ENCODE peak calls at places on chromosomes 2 and 18, in ten cellular contexts. F is NCI-H2029 treated with DMSO at 0.1 percent for 48 hours; E is uterus; V is brain microvascular endothelial cell; N is activated CD8-positive, alpha-beta T cell treated with anti-CD3 and anti-CD28 coated beads, Interleukin-2, amount 10 ng/mL, durations not matched to agents 7 days and 5 days; I is fibroblast of gingiva; R is skeletal muscle cell; U is SK-N-MC; G is stimulated activated CD4-positive, alpha-beta T cell treated with anti-CD3 and anti-CD28 coated beads, Interleukin-15, amount 100 ng/mL, for 1 hour; D is NCI-H1930. Q is an unnamed sample.

GRCh38 chr2:134705861-134706586 is 12.8 kb downstream of the TMEM163 start:
- DNase-seq in R (no peak), I (no peak), D (no peak), G (no peak), U (no peak), N (no peak), V (no peak), E (no peak), F (no peak), Q (no peak)

GRCh38 chr2:15694589-15694986 is 102.9 kb downstream of the DDX1 start:
- DNase-seq in V (no peak), U (no peak), F (no peak), R (no peak), D (no peak), I (no peak), N (no peak), G (no peak), E (no peak), Q (no peak)

GRCh38 chr2:46276652-46277051 is 20.6 kb upstream of the EPAS1 start:
- DNase-seq in U (no peak), G (no peak), F (no peak), I (no peak), D (no peak), E (no peak), R (no peak), V (peak), N (no peak), Q (no peak)

GRCh38 chr2:25844089-25844488 is 34.2 kb downstream of the ASXL2 start:
- DNase-seq in I (peak), R (no peak), U (no peak), D (no peak), N (no peak), E (no peak), F (no peak), G (no peak), V (peak), Q (no peak)

GRCh38 chr2:118310878-118311442 is 222.7 kb downstream of the INSIG2 start:
- DNase-seq in D (no peak), V (no peak), U (no peak), F (no peak), E (no peak), I (no peak), G (no peak), N (no peak), R (no peak), Q (no peak)

GRCh38 chr2:241483305-241483704 is 25.1 kb downstream of the STK25 start:
- DNase-seq in E (no peak), U (no peak), V (no peak), F (no peak), D (no peak), I (no peak), G (no peak), R (no peak), N (no peak), Q (no peak)

GRCh38 chr18:47250415-47251046 is 929 bp downstream of the SKOR2 start:
- DNase-seq in D (no peak), N (no peak), U (no peak), G (no peak), R (no peak), I (no peak), E (no peak), V (no peak), F (no peak), Q (no peak)

GRCh38 chr2:176669398-176670174 is 400.3 kb downstream of the MTX2 start:
- DNase-seq in V (no peak), F (no peak), G (no peak), E (no peak), D (no peak), N (no peak), R (no peak), I (no peak), U (no peak), Q (no peak)

GRCh38 chr2:64952896-64953482 is 36.2 kb upstream of the SLC1A4 start:
- DNase-seq in U (no peak), F (no peak), G (no peak), N (no peak), I (peak), E (no peak), V (peak), D (no peak), R (peak), Q (no peak)

GRCh38 chr2:55620123-55620779 is 2.8 kb upstream of the PPP4R3B start:
- DNase-seq in U (no peak), E (no peak), F (no peak), I (no peak), V (no peak), R (no peak), N (peak), D (no peak), G (no peak), Q (no peak)

GRCh38 chr2:67776276-67776675 is 286.5 kb downstream of the C1D start:
- DNase-seq in E (no peak), F (no peak), G (no peak), I (no peak), D (no peak), V (no peak), U (no peak), R (no peak), N (no peak), Q (no peak)

GRCh38 chr2:212299943-212300342 is 238.7 kb downstream of the ERBB4 start:
- DNase-seq in F (no peak), D (peak), E (no peak), G (no peak), V (no peak), I (no peak), R (no peak), N (no peak), U (no peak), Q (no peak)

GRCh38 chr2:224182498-224182897 is 143.4 kb upstream of the SERPINE2 start:
- DNase-seq in I (no peak), D (no peak), F (no peak), V (no peak), N (no peak), G (no peak), E (no peak), R (no peak), U (no peak), Q (no peak)

GRCh38 chr2:217798191-217798590 is 204.6 kb downstream of the TNS1 start:
- DNase-seq in E (no peak), V (no peak), U (no peak), R (no peak), F (no peak), I (no peak), D (no peak), N (peak), G (no peak), Q (no peak)

GRCh38 chr2:219570924-219571310 is 422 bp downstream of the OBSL1 start:
- DNase-seq in I (peak), R (no peak), E (no peak), N (no peak), V (no peak), G (no peak), F (no peak), D (no peak), U (no peak), Q (no peak)

GRCh38 chr2:126172785-126173184 is 483.2 kb upstream of the GYPC start:
- DNase-seq in F (no peak), G (no peak), V (no peak), I (no peak), N (no peak), D (no peak), R (no peak), E (no peak), U (no peak), Q (no peak)

GRCh38 chr2:226705133-226705886 is 94.3 kb downstream of the IRS1 start:
- DNase-seq in U (no peak), F (no peak), V (no peak), N (no peak), D (no peak), G (no peak), E (no peak), I (no peak), R (no peak), Q (no peak)

GRCh38 chr2:158457826-158458616 is 1.3 kb downstream of the PKP4 start:
- DNase-seq in U (no peak), D (peak), R (no peak), V (peak), E (peak), N (no peak), I (peak), F (no peak), G (peak), Q (peak)

GRCh38 chr2:239127513-239127912 is 273.3 kb downstream of the HDAC4 start:
- DNase-seq in I (no peak), R (no peak), N (no peak), U (no peak), F (no peak), G (no peak), D (no peak), E (no peak), V (no peak), Q (no peak)

GRCh38 chr2:109371481-109372170 is 242.1 kb downstream of the SEPTIN10 start:
- DNase-seq in V (no peak), F (no peak), E (peak), R (no peak), I (no peak), U (no peak), D (no peak), G (no peak), N (no peak), Q (no peak)

Q was measured in putamen.